ENCODE peak calls at places on chromosome 6, in seven cellular contexts. W is vagina, C is adrenal gland, D is heart left ventricle, F is ovary, S is HepG2, Y is IMR-90. N is an unnamed sample.

GRCh38 chr6:16355238-16355637 is 116.9 kb downstream of the GMPR start:
- DNase-seq in Y (no peak), F (no peak), C (no peak), S (no peak), W (no peak), D (no peak), N (no peak)

GRCh38 chr6:108951351-108951953 is 103.2 kb downstream of the ARMC2 start:
- DNase-seq in C (peak), W (no peak), D (no peak), F (no peak), S (no peak), Y (peak), N (no peak)

GRCh38 chr6:69894578-69895347 is 28.4 kb downstream of the COL19A1 start:
- DNase-seq in S (no peak), W (no peak), C (no peak), Y (peak), F (no peak), D (no peak), N (no peak)

GRCh38 chr6:32668226-32668747 is 1.8 kb upstream of the HLA-DQB1 start:
- DNase-seq in W (no peak), D (peak), C (peak), F (no peak), S (peak), Y (peak), N (peak)

GRCh38 chr6:52232990-52233389 is 11.3 kb downstream of the IL17F start:
- DNase-seq in Y (no peak), W (no peak), F (no peak), D (no peak), S (no peak), C (no peak), N (no peak)

GRCh38 chr6:44073612-44074382 is 53.5 kb downstream of the MRPL14 start:
- DNase-seq in C (no peak), Y (no peak), D (no peak), W (no peak), F (no peak), S (no peak), N (no peak)

GRCh38 chr6:18039481-18039880 is 52.0 kb upstream of the KIF13A start:
- DNase-seq in W (no peak), D (no peak), C (no peak), Y (peak), F (no peak), S (no peak), N (no peak)

GRCh38 chr6:50826803-50827202 is 8.1 kb downstream of the TFAP2B start:
- DNase-seq in C (no peak), F (no peak), S (no peak), D (no peak), W (no peak), Y (no peak), N (no peak)

GRCh38 chr6:132513821-132514545 is 1.1 kb upstream of the STX7 start:
- DNase-seq in S (peak), C (no peak), Y (no peak), D (no peak), W (no peak), F (no peak), N (no peak)

GRCh38 chr6:141426400-141426980 is 706.2 kb upstream of the GJE1 start:
- DNase-seq in S (no peak), C (no peak), W (no peak), F (no peak), D (no peak), Y (no peak), N (no peak)

GRCh38 chr6:43806758-43807227 is 36.8 kb downstream of the VEGFA start:
- DNase-seq in S (no peak), C (no peak), W (no peak), D (no peak), F (no peak), Y (no peak), N (no peak)

GRCh38 chr6:96542702-96543101 is 20.2 kb upstream of the FHL5 start:
- DNase-seq in Y (no peak), W (no peak), C (no peak), F (no peak), D (no peak), S (no peak), N (no peak)

GRCh38 chr6:30483677-30484279 is 5.5 kb upstream of the HLA-E start:
- DNase-seq in F (no peak), S (peak), Y (peak), W (no peak), C (no peak), D (no peak), N (no peak)

GRCh38 chr6:117919775-117920492 is 12.9 kb downstream of the SLC35F1 start:
- DNase-seq in W (no peak), D (peak), Y (no peak), F (no peak), S (no peak), C (no peak), N (no peak)

GRCh38 chr6:48111143-48111506 is at the start of gene PTCHD4:
- DNase-seq in F (no peak), W (no peak), Y (peak), S (peak), C (no peak), D (peak), N (no peak)

GRCh38 chr6:26270121-26270861 is 94.7 kb upstream of the BTN3A2 start:
- DNase-seq in W (no peak), S (no peak), C (no peak), D (no peak), Y (no peak), F (no peak), N (no peak)

GRCh38 chr6:32621372-32621771 is 15.8 kb upstream of the HLA-DQA1 start:
- DNase-seq in C (no peak), W (no peak), S (no peak), Y (no peak), D (no peak), F (no peak), N (no peak)

GRCh38 chr6:53347921-53348435 is 772 bp downstream of the ELOVL5 start:
- DNase-seq in C (peak), D (peak), F (peak), W (no peak), Y (peak), S (peak), N (peak)

GRCh38 chr6:39453236-39453635 is 130.7 kb upstream of the KCNK16 start:
- DNase-seq in D (no peak), S (no peak), Y (no peak), W (no peak), C (no peak), F (no peak), N (no peak)

GRCh38 chr6:107827541-107827940 is 3.4 kb upstream of the SCML4 start:
- DNase-seq in W (no peak), S (no peak), Y (no peak), C (no peak), F (no peak), D (no peak), N (no peak)

GRCh38 chr6:31122803-31123706 is 2.8 kb upstream of the CDSN start:
- DNase-seq in C (peak), W (no peak), Y (peak), D (peak), S (peak), F (peak), N (peak)

GRCh38 chr6:26550250-26550993 is 12.3 kb downstream of the HMGN4 start:
- DNase-seq in F (peak), C (no peak), Y (peak), S (peak), W (no peak), D (peak), N (no peak)

GRCh38 chr6:113693866-113694265 is 163.3 kb upstream of the MARCKS start:
- DNase-seq in S (no peak), C (no peak), W (no peak), Y (no peak), F (no peak), D (no peak), N (no peak)

GRCh38 chr6:25223421-25224052 is 55.6 kb upstream of the CARMIL1 start:
- DNase-seq in W (no peak), C (peak), Y (peak), F (peak), D (peak), S (peak), N (no peak)

GRCh38 chr6:21836292-21836691 is 242.7 kb downstream of the SOX4 start:
- DNase-seq in D (no peak), Y (no peak), C (no peak), W (no peak), F (no peak), S (no peak), N (no peak)

GRCh38 chr6:21840428-21840827 is 246.9 kb downstream of the SOX4 start:
- DNase-seq in W (no peak), F (no peak), Y (peak), S (no peak), D (no peak), C (no peak), N (no peak)

GRCh38 chr6:21831531-21832291 is 238.2 kb downstream of the SOX4 start:
- DNase-seq in D (no peak), Y (peak), W (no peak), S (no peak), C (no peak), F (no peak), N (no peak)

GRCh38 chr6:21842875-21843274 is 249.3 kb downstream of the SOX4 start:
- DNase-seq in C (no peak), D (no peak), S (no peak), F (no peak), W (no peak), Y (no peak), N (no peak)

GRCh38 chr6:21836772-21837460 is 243.4 kb downstream of the SOX4 start:
- DNase-seq in S (no peak), C (no peak), D (no peak), W (no peak), F (no peak), Y (no peak), N (no peak)
- H3K27ac ChIP-seq in S (no peak), C (no peak), D (no peak), W (no peak), F (no peak), Y (no peak), N (no peak)

GRCh38 chr6:5498579-5498899 is 237.2 kb downstream of the FARS2 start:
- DNase-seq in Y (peak), D (no peak), C (no peak), F (no peak), W (no peak), S (no peak), N (no peak)

GRCh38 chr6:5501837-5502236 is 240.5 kb downstream of the FARS2 start:
- DNase-seq in D (peak), C (no peak), Y (no peak), W (no peak), S (no peak), F (no peak), N (no peak)

GRCh38 chr6:5497896-5498578 is 236.7 kb downstream of the FARS2 start:
- DNase-seq in Y (peak), C (no peak), D (no peak), S (no peak), F (no peak), W (no peak), N (no peak)

GRCh38 chr6:5504078-5504477 is 242.8 kb downstream of the FARS2 start:
- DNase-seq in S (no peak), W (no peak), F (no peak), D (no peak), C (no peak), Y (no peak), N (no peak)

DNA sequence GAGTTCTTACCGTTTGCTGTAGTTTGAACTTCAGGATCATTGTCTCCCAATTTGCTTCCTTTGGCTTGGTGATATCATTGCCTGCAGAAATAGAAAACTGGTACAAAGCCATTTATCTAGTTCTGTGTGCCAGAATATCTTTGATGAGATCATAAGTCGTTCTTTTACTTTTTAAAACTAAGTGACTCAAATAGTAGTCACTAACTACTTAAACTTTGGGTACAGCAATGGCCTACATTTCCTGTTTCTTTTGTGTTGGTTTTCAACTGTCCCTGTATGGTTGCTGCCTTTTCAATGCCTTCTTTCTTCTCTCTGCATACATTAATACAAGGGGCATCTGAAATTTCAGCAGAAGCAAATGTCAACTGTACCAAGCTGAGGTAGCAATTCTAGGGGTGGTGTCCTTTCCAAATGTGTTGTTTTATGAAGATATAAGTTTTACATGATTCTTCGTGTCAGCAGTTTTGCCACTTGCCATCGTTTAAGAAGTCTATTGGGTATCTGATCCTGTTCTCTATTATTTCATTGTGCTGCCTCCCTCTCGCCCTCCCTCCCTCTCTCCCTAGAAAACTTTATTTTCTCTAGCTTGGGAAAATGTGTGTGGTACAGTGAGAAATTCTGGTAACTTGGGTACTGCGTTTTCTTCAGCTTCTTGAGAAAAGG is 238.5 kb downstream of the FARS2 start:
- DNase-seq in F (no peak), S (no peak), W (no peak), Y (peak), C (no peak), D (no peak), N (no peak)
- H3K4me3 ChIP-seq in F (no peak), S (no peak), W (no peak), Y (no peak), C (no peak), D (no peak), N (no peak)

GRCh38 chr6:41545174-41545702 is 943 bp upstream of the FOXP4 start:
- DNase-seq in W (no peak), C (no peak), Y (no peak), D (no peak), F (no peak), S (no peak), N (no peak)

GRCh38 chr6:41545703-41546474 is at the start of gene FOXP4:
- DNase-seq in C (peak), F (peak), W (no peak), Y (peak), S (peak), D (peak), N (peak)

GRCh38 chr6:41546866-41547798 is 951 bp downstream of the FOXP4 start:
- DNase-seq in C (peak), Y (peak), W (no peak), S (no peak), D (peak), F (peak), N (no peak)

GRCh38 chr6:41547799-41548097 is 1.6 kb downstream of the FOXP4 start:
- DNase-seq in S (no peak), D (no peak), C (no peak), F (no peak), Y (no peak), W (no peak), N (no peak)

GRCh38 chr6:41546475-41546865 is 289 bp downstream of the FOXP4 start:
- DNase-seq in S (no peak), W (no peak), C (no peak), Y (no peak), D (no peak), F (no peak), N (no peak)
- TF ChIP-seq POLR2A in S (no peak), W (no peak), C (no peak), Y (peak), D (no peak), F (no peak), N (no peak)

DNA sequence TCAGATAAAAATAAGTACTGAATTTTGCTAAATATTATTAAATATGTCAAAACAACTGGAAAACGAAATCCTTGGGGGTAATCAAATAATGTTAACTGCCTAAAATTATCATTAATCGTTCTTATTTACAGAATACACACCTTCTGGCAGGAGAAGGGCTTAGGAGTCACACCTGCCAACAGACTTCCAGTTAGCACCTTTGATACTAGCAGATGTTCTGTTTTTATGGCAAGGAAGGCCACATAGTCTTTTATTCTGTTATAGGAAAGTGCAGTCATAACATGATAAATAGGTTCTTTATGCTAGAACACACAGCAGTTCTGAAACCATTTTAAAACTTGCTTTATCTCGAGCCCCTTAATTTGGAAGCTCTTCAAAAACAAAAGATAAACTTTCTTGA is 464.1 kb downstream of the UTRN start:
- DNase-seq in C (no peak), W (no peak), S (no peak), Y (no peak), F (no peak), D (no peak), N (no peak)
- H3K27ac ChIP-seq in C (no peak), W (no peak), S (no peak), Y (no peak), F (no peak), D (no peak), N (no peak)

GRCh38 chr6:139833592-139833991 is 459.1 kb upstream of the CITED2 start:
- DNase-seq in Y (no peak), S (no peak), W (no peak), D (no peak), C (no peak), F (no peak), N (no peak)
- H3K4me3 ChIP-seq in Y (no peak), S (no peak), W (no peak), D (no peak), C (no peak), F (no peak), N (no peak)

GRCh38 chr6:147203311-147204059 is 732 bp upstream of the STXBP5 start:
- DNase-seq in S (peak), C (peak), D (peak), W (no peak), F (peak), Y (peak), N (peak)

GRCh38 chr6:147204060-147204785 is at the start of gene STXBP5:
- DNase-seq in S (peak), D (peak), C (peak), F (peak), Y (peak), W (no peak), N (no peak)

GRCh38 chr6:147200711-147201110 is 3.5 kb upstream of the STXBP5 start:
- DNase-seq in Y (no peak), W (no peak), D (no peak), S (no peak), C (no peak), F (no peak), N (no peak)

GRCh38 chr6:147202516-147203310 is 1.5 kb upstream of the STXBP5 start:
- DNase-seq in D (peak), S (peak), Y (peak), W (no peak), F (peak), C (peak), N (peak)

DNA sequence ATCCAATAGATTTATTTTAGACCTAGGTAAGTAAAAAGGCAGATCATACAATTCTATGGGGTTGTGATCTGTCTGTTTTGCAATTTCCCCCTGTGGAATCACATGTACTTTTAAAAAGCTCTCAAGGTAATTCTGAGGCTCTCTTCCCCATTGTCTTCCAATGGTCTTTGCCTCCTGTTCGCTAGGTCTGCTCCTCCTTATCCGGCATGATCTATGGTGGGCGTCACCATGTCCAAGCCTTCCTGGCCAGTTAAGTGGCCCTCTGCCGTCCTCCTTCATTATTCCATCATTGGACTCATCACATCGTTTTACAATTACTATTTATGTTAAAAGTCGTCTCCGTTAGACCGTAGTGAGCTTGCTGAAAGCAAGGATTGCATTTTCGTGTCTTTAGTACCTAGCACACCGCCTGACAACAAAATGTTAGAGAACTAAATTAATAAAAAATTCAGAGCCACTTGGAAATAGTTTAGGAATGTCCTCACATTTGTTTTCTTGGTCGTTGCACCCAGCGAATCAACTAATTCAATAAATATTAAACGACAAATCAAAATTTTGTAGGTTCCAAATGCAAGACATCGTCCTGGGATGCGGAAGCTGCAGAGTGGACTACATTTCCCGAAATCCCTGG is 2.2 kb upstream of the STXBP5 start:
- DNase-seq in D (no peak), C (peak), W (no peak), S (peak), Y (peak), F (no peak), N (no peak)
- TF ChIP-seq POLR2A in D (no peak), C (no peak), W (no peak), S (no peak), Y (no peak), F (no peak), N (no peak)

DNA sequence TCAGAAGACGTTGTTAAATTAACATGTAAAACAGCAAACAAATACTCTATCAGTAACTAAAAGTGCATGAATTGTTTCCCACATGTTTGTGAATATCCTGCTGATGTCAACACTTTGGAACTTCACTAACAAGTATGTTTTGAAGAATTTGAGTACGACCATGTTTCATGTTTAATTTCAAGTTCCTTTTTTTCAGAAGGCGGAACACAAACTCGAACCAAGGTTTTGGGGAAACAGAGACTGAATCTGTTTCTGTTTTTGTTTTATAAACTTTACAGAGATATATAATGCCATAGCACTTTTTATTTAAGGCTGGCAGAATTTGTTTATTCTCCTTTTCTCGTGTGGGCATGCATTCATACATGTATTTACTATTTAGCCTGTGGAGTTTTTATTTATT is 509.3 kb upstream of the CITED2 start:
- DNase-seq in S (no peak), F (no peak), D (no peak), W (no peak), Y (peak), C (no peak), N (no peak)
- H3K27ac ChIP-seq in S (no peak), F (no peak), D (peak), W (no peak), Y (no peak), C (no peak), N (no peak)

N was measured in breast epithelium.